ENCODE peak calls at places on chromosomes 11 and 22, in ten cellular contexts. T is tibial artery, W is choroid plexus epithelial cell, U is A549, E is left ventricle myocardium inferior, D is fibroblast of lung, G is colonic mucosa, X is PC-9, I is astrocyte of the cerebellum, M is HCT116. K is an unnamed sample.

GRCh38 chr11:34331329-34331728 is 26.5 kb downstream of the ABTB2 start:
- DNase-seq in T (peak), G (peak), X (no peak), W (peak), D (peak), I (peak), M (no peak), E (no peak), U (peak), K (peak)

GRCh38 chr22:40348025-40348658 is 1.8 kb downstream of the ADSL start:
- DNase-seq in I (no peak), D (peak), G (peak), M (peak), X (peak), U (peak), T (no peak), E (no peak), W (peak), K (no peak)

GRCh38 chr22:23833911-23834317 is 4.9 kb downstream of the DERL3 start:
- DNase-seq in T (peak), G (no peak), U (no peak), E (no peak), M (no peak), W (no peak), X (no peak), I (no peak), D (no peak), K (no peak)

GRCh38 chr11:126426820-126427749 is 71.6 kb downstream of the ST3GAL4 start:
- DNase-seq in G (no peak), I (no peak), M (no peak), D (no peak), U (no peak), X (no peak), T (no peak), W (no peak), E (no peak), K (no peak)

GRCh38 chr22:37176464-37177061 is 11.5 kb downstream of the C1QTNF6 start:
- DNase-seq in X (no peak), T (peak), M (no peak), I (peak), W (peak), U (no peak), E (peak), G (no peak), D (peak), K (peak)

GRCh38 chr11:125489166-125489565 is 6.9 kb downstream of the FEZ1 start:
- DNase-seq in E (no peak), M (no peak), G (no peak), I (no peak), X (no peak), T (no peak), W (no peak), D (no peak), U (no peak), K (no peak)

GRCh38 chr11:90229791-90230190 is 6.9 kb upstream of the CHORDC1 start:
- DNase-seq in T (no peak), X (no peak), W (peak), D (peak), E (no peak), G (no peak), I (no peak), U (no peak), M (no peak), K (no peak)

GRCh38 chr11:134725939-134726639 is 314.0 kb upstream of the B3GAT1 start:
- DNase-seq in M (peak), T (no peak), I (no peak), W (no peak), U (peak), X (peak), G (peak), D (no peak), E (no peak), K (no peak)

GRCh38 chr22:23769321-23769965 is 1.7 kb upstream of the CHCHD10 start:
- DNase-seq in G (no peak), U (no peak), X (no peak), W (no peak), I (no peak), T (no peak), D (no peak), M (no peak), E (no peak), K (no peak)

GRCh38 chr22:37210041-37210803 is 2.1 kb downstream of the SSTR3 start:
- DNase-seq in X (no peak), U (no peak), M (no peak), I (no peak), D (no peak), T (peak), E (no peak), W (no peak), G (no peak), K (no peak)

GRCh38 chr11:124863137-124863825 is 2.0 kb upstream of the ROBO3 start:
- DNase-seq in X (no peak), E (no peak), M (no peak), T (no peak), W (peak), D (peak), I (no peak), U (no peak), G (no peak), K (no peak)

GRCh38 chr22:25100402-25100801 is 99.3 kb upstream of the CRYBB3 start:
- DNase-seq in I (no peak), G (no peak), X (no peak), T (no peak), U (no peak), E (no peak), D (no peak), W (no peak), M (no peak), K (no peak)

GRCh38 chr22:46036558-46037408 is 59.8 kb upstream of the WNT7B start:
- DNase-seq in D (peak), W (peak), X (peak), E (no peak), G (peak), U (peak), T (peak), I (no peak), M (peak), K (no peak)

GRCh38 chr11:23201936-23202522 is 341.8 kb upstream of the CCDC179 start:
- DNase-seq in D (no peak), M (no peak), U (no peak), T (no peak), G (no peak), E (no peak), I (no peak), X (no peak), W (peak), K (no peak)

GRCh38 chr11:9219572-9219971 is 45.6 kb downstream of the DENND5A start:
- DNase-seq in W (peak), U (peak), T (no peak), X (no peak), M (no peak), D (peak), E (no peak), G (no peak), I (peak), K (peak)

GRCh38 chr11:2687782-2688191 is 12.0 kb downstream of the KCNQ1OT1 start:
- DNase-seq in X (no peak), E (no peak), W (no peak), M (no peak), U (no peak), T (peak), D (no peak), I (no peak), G (no peak), K (no peak)

GRCh38 chr11:125378083-125378482 is 118.0 kb downstream of the FEZ1 start:
- DNase-seq in G (no peak), T (no peak), X (no peak), U (no peak), W (no peak), M (no peak), I (no peak), D (no peak), E (no peak), K (no peak)

GRCh38 chr22:35648066-35649025 is at the start of gene APOL6:
- DNase-seq in X (peak), D (peak), G (peak), U (peak), E (no peak), T (no peak), W (peak), M (no peak), I (no peak), K (no peak)

GRCh38 chr11:118670063-118670462 is 9.4 kb downstream of the TREH start:
- DNase-seq in I (no peak), W (no peak), U (no peak), G (no peak), E (no peak), X (no peak), T (peak), D (no peak), M (no peak), K (no peak)

GRCh38 chr22:44719586-44720368 is 17.8 kb downstream of the PRR5 start:
- DNase-seq in D (no peak), M (no peak), G (no peak), W (no peak), I (no peak), X (no peak), T (no peak), E (peak), U (no peak), K (no peak)

GRCh38 chr11:63553759-63554158 is 9.4 kb downstream of the PLAAT2 start:
- DNase-seq in T (no peak), G (peak), X (no peak), W (peak), D (peak), E (no peak), M (no peak), U (no peak), I (no peak), K (no peak)

GRCh38 chr11:68749501-68750196 is 1.7 kb downstream of the TESMIN start:
- DNase-seq in X (no peak), W (no peak), M (no peak), T (no peak), G (no peak), I (no peak), D (peak), U (no peak), E (no peak), K (no peak)

GRCh38 chr11:68750988-68751325 is 363 bp downstream of the TESMIN start:
- DNase-seq in U (no peak), I (no peak), T (no peak), G (no peak), D (no peak), M (no peak), W (no peak), X (no peak), E (no peak), K (no peak)

GRCh38 chr11:68753300-68753699 is 2.0 kb upstream of the TESMIN start:
- DNase-seq in D (no peak), M (no peak), G (no peak), E (no peak), X (no peak), W (no peak), T (no peak), I (no peak), U (no peak), K (no peak)

GRCh38 chr11:68750197-68750987 is 928 bp downstream of the TESMIN start:
- DNase-seq in X (no peak), I (no peak), M (no peak), W (no peak), U (no peak), G (no peak), D (no peak), E (no peak), T (no peak), K (no peak)

DNA sequence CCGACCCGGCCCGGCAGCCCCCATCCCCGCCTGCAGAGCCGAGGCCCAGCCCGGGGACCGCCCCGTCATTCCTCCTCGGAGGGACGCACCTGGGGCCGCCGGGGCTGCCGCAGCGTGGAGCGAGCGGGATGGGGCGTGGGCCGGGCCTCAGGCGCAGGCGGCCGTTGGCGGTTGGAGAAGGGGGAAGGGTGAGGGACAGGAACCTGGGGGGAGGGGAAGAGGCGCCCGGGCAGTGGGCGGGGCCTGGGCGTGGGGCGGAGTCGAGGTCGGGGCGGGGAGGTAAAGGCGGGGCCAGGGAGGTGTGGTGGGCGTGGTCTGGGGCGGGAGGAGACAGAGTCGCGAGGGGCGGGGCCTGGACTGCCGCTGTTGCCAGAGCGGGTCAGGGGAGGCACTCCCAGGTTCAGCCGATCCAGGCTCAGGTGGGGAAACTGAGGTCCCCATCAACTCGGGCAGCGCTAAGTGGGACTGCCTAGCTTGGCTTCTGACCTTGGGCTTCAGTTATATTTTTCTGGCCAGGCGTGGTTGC is at the start of gene TESMIN:
- DNase-seq in U (peak), E (peak), W (peak), I (no peak), M (peak), X (peak), G (peak), T (peak), D (peak), K (no peak)
- H3K4me3 ChIP-seq in U (peak), E (peak), W (peak), I (peak), M (peak), X (peak), G (peak), T (peak), D (peak), K (peak)

DNA sequence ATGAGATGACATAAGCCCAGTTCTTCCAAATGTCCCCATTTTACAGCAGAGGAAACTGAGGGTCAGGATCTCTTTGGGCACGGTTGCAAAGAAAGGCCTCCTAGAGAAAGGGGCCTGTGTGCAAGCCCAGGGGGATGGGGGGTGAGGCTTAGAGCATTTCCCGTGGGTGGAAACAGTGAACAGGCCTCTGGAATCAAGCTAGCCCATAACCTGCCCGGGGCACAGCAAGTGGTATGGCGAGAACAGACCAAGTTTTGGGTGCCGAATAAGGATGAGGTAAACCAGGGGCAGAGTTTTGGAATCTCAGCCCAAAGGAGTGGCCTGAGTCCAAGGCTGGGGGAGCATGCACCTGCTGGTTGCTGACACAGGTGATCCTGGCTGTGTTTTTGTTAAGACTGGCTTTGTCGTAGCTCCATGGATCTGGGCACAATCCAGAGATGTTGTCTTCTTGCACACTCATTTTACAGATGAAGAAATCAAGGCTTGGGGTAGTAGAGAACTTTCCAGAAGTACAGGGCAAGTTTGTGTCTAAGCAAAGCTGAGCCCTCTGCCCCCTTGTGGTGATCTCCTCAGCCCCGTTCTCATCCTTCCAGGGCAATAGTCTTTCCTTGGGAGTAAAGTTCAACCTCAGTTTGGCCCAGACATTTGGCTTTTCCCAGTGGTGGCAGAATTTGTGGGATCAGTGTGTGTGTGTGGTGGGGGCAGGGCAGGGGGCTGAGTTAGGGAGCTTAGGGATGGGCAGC is 53.5 kb upstream of the MYEOV start:
- DNase-seq in X (no peak), E (no peak), D (no peak), G (peak), W (peak), I (no peak), M (peak), T (no peak), U (no peak), K (no peak)
- TF ChIP-seq CTCF in X (peak), E (peak), D (peak), G (peak), W (peak), I (peak), M (peak), T (no peak), U (peak), K (peak)

DNA sequence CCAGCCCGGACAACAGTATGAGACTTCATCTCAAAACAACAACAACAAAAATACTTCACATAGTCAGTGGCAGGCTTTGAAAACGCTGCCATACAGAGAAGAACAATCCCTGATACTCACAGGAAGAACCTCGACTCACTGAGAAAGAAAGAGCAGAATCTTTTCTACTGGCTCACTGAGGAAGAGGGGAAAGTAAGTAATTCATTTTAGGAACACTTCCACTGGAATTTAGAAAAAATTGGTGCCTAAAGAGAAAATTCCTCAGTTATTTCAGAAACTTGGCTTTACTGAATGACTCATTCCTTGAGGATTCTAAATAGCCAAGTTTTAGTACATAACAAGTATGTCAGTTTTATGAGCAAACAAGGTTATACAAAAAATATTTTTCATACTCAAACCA is 12.3 kb downstream of the NARS2 start:
- DNase-seq in D (peak), I (peak), M (no peak), W (peak), G (no peak), T (no peak), U (no peak), X (no peak), E (no peak), K (no peak)
- H3K4me3 ChIP-seq in D (peak), I (no peak), M (no peak), W (no peak), G (no peak), T (peak), U (no peak), X (no peak), E (no peak), K (no peak)

DNA sequence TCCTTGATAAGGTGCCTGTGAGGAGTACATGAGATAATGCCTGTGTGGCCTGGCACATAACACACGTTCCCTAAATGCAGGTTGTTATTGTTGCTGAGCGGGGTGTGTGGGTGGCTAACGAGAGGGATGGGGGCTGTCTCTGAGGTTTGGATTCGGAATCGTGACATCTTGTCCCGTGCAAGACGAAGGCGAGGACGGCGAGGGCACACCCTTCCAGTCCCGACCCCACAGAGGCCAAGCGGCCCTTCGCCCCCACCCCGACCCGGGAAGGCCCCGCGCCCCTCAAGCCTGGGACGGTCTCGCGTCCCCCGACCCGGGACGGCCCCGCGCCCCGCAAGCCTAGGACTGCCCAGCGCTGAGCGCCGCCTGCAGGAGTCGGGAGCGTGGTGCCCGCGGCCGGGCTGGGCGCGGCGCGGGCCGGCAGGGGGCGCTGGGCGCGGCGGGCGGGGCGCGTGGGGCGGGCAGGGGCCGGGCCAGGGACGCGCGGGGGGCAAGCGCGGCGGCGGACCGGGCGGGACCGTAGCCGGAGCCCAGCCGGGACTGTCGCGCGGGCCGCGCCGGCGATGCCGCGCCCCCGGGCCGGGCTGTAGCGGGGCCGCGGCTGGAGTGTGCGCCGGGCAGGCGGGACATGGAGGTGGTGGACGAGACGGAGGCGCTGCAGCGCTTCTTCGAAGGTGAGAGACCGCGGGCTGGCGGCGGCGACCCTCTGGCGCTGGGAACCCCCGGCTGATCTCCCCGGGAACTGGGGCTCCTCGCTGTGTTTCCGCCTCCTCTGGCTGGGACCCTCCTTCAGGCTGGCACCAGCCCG is at the start of gene MYRF:
- DNase-seq in E (peak), I (no peak), D (peak), M (no peak), U (no peak), X (peak), W (no peak), G (peak), T (no peak), K (no peak)
- TF ChIP-seq CTCF in E (peak), I (peak), D (peak), M (no peak), U (peak), X (peak), W (peak), G (peak), T (peak), K (peak)

DNA sequence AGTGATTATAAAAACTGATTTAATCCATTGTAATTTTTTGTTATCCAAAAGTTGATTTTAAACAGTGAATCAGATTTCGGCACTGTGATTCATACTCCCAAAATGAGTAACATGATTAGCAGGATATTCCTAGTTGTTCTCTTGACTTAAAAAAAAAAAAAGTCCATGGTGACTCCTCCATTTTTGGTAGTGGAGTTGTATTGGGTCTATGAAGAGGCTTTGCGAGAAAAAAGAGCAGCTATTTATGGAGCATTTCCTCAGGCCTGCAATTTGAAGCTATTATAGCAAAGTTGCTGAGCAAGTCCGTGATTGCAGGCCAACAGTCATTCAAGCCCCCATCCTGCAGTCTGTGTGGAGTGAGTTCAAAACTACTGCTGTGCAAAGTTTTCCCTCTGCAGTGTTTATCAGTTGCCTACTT is 28.8 kb downstream of the YAP1 start:
- DNase-seq in W (peak), X (peak), E (no peak), T (peak), M (no peak), U (no peak), I (peak), G (no peak), D (peak), K (peak)
- H3K4me3 ChIP-seq in W (no peak), X (peak), E (peak), T (no peak), M (no peak), U (no peak), I (no peak), G (no peak), D (peak), K (no peak)

GRCh38 chr11:95231881-95232605 is 1.0 kb upstream of the SESN3 start:
- DNase-seq in T (peak), U (no peak), I (no peak), G (peak), X (peak), D (peak), E (peak), W (peak), M (no peak), K (no peak)

GRCh38 chr11:95230054-95231034 is 658 bp downstream of the SESN3 start:
- DNase-seq in G (peak), M (no peak), I (no peak), T (peak), W (peak), E (no peak), U (no peak), D (peak), X (peak), K (no peak)

GRCh38 chr11:95229199-95230053 is 1.6 kb downstream of the SESN3 start:
- DNase-seq in T (no peak), X (no peak), M (no peak), G (peak), E (no peak), U (no peak), D (peak), W (peak), I (no peak), K (no peak)

GRCh38 chr11:95231126-95231880 is at the start of gene SESN3:
- DNase-seq in W (peak), T (peak), D (peak), I (peak), G (peak), E (peak), U (peak), M (peak), X (peak), K (peak)

DNA sequence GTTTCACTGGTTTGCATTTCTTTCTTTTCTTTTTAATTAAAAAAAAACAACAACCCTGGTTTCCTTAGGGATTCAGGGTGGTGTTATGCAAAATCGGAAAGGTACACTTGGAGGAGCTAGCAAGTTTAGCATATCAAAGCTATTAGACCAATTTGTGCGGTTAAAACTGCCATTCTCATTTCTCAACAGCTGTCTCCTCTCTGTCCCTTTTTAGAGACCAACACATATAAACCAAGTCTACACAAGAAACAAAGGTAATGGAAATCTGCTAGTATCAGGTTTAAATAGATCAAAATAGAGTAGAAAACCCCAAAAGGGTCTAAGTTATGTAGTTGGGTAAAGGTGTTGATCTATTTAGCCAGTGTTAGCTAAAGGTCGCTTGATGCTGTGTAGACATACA is 1.7 kb upstream of the SESN3 start:
- DNase-seq in T (no peak), U (no peak), I (no peak), X (no peak), D (peak), G (no peak), E (no peak), M (no peak), W (no peak), K (no peak)
- TF ChIP-seq CTCF in T (no peak), U (no peak), I (no peak), X (no peak), D (no peak), G (no peak), E (no peak), M (no peak), W (no peak), K (no peak)